ENCODE peak calls at places on chromosomes 13 and 19, in eight cellular contexts. I, X, S, E, M, J, U and N are unnamed samples.

GRCh38 chr19:33209844-33210230 is 15.7 kb downstream of the LRP3 start:
- DNase-seq in E (no peak), M (no peak), X (no peak), U (no peak), S (no peak), I (no peak), J (no peak), N (no peak)

GRCh38 chr19:47004012-47004465 is 15.6 kb upstream of the NPAS1 start:
- DNase-seq in U (no peak), S (no peak), X (no peak), I (no peak), M (no peak), E (no peak), J (no peak), N (no peak)

GRCh38 chr13:106570354-106570822 is 2.5 kb upstream of the ARGLU1 start:
- DNase-seq in J (no peak), X (peak; percentile 53), E (peak; percentile 95), U (no peak), I (no peak), M (no peak), S (peak; percentile 21), N (peak; percentile 78)

GRCh38 chr13:33510350-33510749 is 224.8 kb upstream of the STARD13 start:
- DNase-seq in J (no peak), I (no peak), X (no peak), E (no peak), S (no peak), U (no peak), M (no peak), N (no peak)

GRCh38 chr13:75788494-75788991 is 152.4 kb downstream of the LMO7 start:
- DNase-seq in U (peak; percentile 71), J (no peak), M (peak; percentile 86), S (no peak), E (no peak), X (no peak), I (peak; percentile 4), N (peak; percentile 79)

GRCh38 chr19:38648789-38649304 is 1.4 kb downstream of the ACTN4 start:
- DNase-seq in X (no peak), U (no peak), I (no peak), E (no peak), S (no peak), M (no peak), J (peak; percentile 26), N (no peak)

GRCh38 chr19:35518313-35518712 is 4.9 kb upstream of the DMKN start:
- DNase-seq in X (no peak), E (no peak), S (no peak), I (no peak), U (peak; percentile 84), J (no peak), M (peak; percentile 89), N (peak; percentile 88)

GRCh38 chr13:110265682-110266430 is 41.1 kb downstream of the COL4A1 start:
- DNase-seq in E (no peak), X (no peak), J (no peak), M (no peak), S (no peak), I (no peak), U (no peak), N (no peak)

GRCh38 chr13:92390217-92390616 is 836.4 kb upstream of the GPC6 start:
- DNase-seq in I (no peak), X (no peak), J (peak; percentile 10), E (no peak), S (no peak), U (no peak), M (no peak), N (no peak)

GRCh38 chr13:28583661-28584091 is 75.3 kb upstream of the POMP start:
- DNase-seq in I (no peak), M (peak; percentile 13), X (no peak), E (peak; percentile 28), S (no peak), J (peak; percentile 18), U (no peak), N (no peak)

GRCh38 chr19:7863157-7863970 is 10.8 kb downstream of the PRR36 start:
- DNase-seq in M (no peak), J (peak; percentile 69), S (no peak), E (peak; percentile 64), I (no peak), U (no peak), X (no peak), N (no peak)

GRCh38 chr13:102598061-102598460 is 1.3 kb downstream of the TPP2 start:
- DNase-seq in M (no peak), U (no peak), I (no peak), X (no peak), E (no peak), S (no peak), J (no peak), N (no peak)

GRCh38 chr13:71290963-71291937 is 575.8 kb downstream of the DACH1 start:
- DNase-seq in M (peak; percentile 1), S (peak; percentile 40), E (no peak), U (no peak), J (no peak), X (peak; percentile 5), I (no peak), N (no peak)

GRCh38 chr13:113651511-113652403 is 6.2 kb downstream of the ATP4B start:
- DNase-seq in S (no peak), E (no peak), J (no peak), I (no peak), U (no peak), X (no peak), M (no peak), N (no peak)

GRCh38 chr13:20043207-20043925 is 84.8 kb downstream of the ZMYM2 start:
- DNase-seq in I (no peak), M (no peak), E (no peak), X (no peak), S (no peak), J (no peak), U (no peak), N (no peak)

GRCh38 chr13:40518481-40518882 is 148.0 kb downstream of the FOXO1 start:
- DNase-seq in M (no peak), J (no peak), E (no peak), U (no peak), I (no peak), S (no peak), X (peak; percentile 17), N (no peak)

GRCh38 chr13:57666131-57666530 is 34.6 kb downstream of the PCDH17 start:
- DNase-seq in E (no peak), U (no peak), S (no peak), M (no peak), I (no peak), X (no peak), J (no peak), N (no peak)

GRCh38 chr19:44875666-44876418 is 15.2 kb upstream of the TOMM40 start:
- DNase-seq in M (no peak), S (no peak), U (no peak), I (no peak), X (no peak), E (no peak), J (no peak), N (no peak)

GRCh38 chr19:30522359-30522758 is 150.2 kb downstream of the ZNF536 start:
- DNase-seq in M (no peak), J (no peak), S (no peak), X (no peak), U (no peak), E (peak; percentile 21), I (no peak), N (no peak)

GRCh38 chr13:24301434-24301833 is 7.9 kb upstream of the C1QTNF9 start:
- DNase-seq in U (no peak), E (no peak), X (no peak), I (no peak), S (no peak), J (no peak), M (no peak), N (no peak)

GRCh38 chr13:45907501-45907900 is 55.9 kb upstream of the SIAH3 start:
- DNase-seq in M (no peak), I (no peak), X (no peak), S (no peak), E (no peak), J (peak; percentile 28), U (no peak), N (no peak)

GRCh38 chr13:51913421-51914136 is 51.8 kb downstream of the CCDC70 start:
- DNase-seq in J (peak; percentile 44), M (no peak), U (no peak), X (no peak), E (peak; percentile 72), S (peak; percentile 34), I (no peak), N (no peak)

GRCh38 chr13:61277088-61277487 is 138.6 kb downstream of the PCDH20 start:
- DNase-seq in M (no peak), X (no peak), E (no peak), S (no peak), J (no peak), U (no peak), I (no peak), N (no peak)

GRCh38 chr13:60230593-60230992 is 66.9 kb upstream of the DIAPH3 start:
- DNase-seq in M (no peak), I (no peak), J (no peak), S (peak; percentile 13), X (no peak), U (no peak), E (no peak), N (no peak)

GRCh38 chr13:24306632-24307031 is 2.7 kb upstream of the C1QTNF9 start:
- DNase-seq in J (no peak), S (no peak), U (peak; percentile 31), M (peak; percentile 3), E (no peak), X (no peak), I (no peak), N (no peak)

GRCh38 chr19:1532003-1532402 is 8.1 kb downstream of the PLK5 start:
- DNase-seq in S (no peak), X (no peak), M (no peak), E (no peak), I (no peak), U (no peak), J (no peak), N (no peak)

GRCh38 chr19:34475026-34475974 is 6.3 kb upstream of the WTIP start:
- DNase-seq in U (peak; percentile 76), M (peak; percentile 68), E (no peak), X (no peak), J (no peak), S (peak; percentile 43), I (no peak), N (peak; percentile 68)

GRCh38 chr19:54708781-54709180 is 15.5 kb upstream of the KIR3DL3 start:
- DNase-seq in I (peak; percentile 95), J (no peak), U (no peak), E (no peak), S (no peak), M (no peak), X (no peak), N (no peak)

GRCh38 chr19:31444931-31445330 is 95.7 kb upstream of the TSHZ3 start:
- DNase-seq in S (no peak), J (no peak), U (no peak), X (no peak), I (no peak), M (no peak), E (no peak), N (no peak)

GRCh38 chr13:104008571-104009435 is 942.6 kb upstream of the SLC10A2 start:
- DNase-seq in M (no peak), E (no peak), S (no peak), U (no peak), J (peak; percentile 6), I (no peak), X (no peak), N (no peak)

GRCh38 chr19:30224689-30225606 is 147.2 kb upstream of the ZNF536 start:
- DNase-seq in U (no peak), E (peak; percentile 44), J (peak; percentile 84), X (no peak), M (no peak), I (peak; percentile 30), S (peak; percentile 37), N (no peak)